ENCODE peak calls at places on chromosomes 5 and 9, in ten cellular contexts. T, L, J, Y, B, A, H, F, M and Q are unnamed samples.

GRCh38 chr5:41408676-41409443 is 101.5 kb downstream of the PLCXD3 start:
- DNase-seq in T (peak; percentile 90), L (no peak), J (peak; percentile 58), Y (no peak), B (no peak), A (no peak), H (no peak), F (no peak), M (no peak), Q (peak; percentile 44)

GRCh38 chr9:1047605-1048235 is 2.4 kb upstream of the DMRT2 start:
- DNase-seq in T (peak; percentile 18), L (no peak), J (no peak), Y (no peak), B (no peak), A (no peak), H (no peak), F (no peak), M (no peak), Q (no peak)

GRCh38 chr9:107480386-107480789 is 9.2 kb downstream of the KLF4 start:
- DNase-seq in T (peak; percentile 19), L (peak; percentile 73), J (peak; percentile 65), Y (peak; percentile 57), B (peak; percentile 38), A (no peak), H (no peak), F (no peak), M (peak; percentile 79), Q (peak; percentile 79)

GRCh38 chr5:179893076-179893957 is 14.4 kb downstream of the TBC1D9B start:
- DNase-seq in T (no peak), L (no peak), J (no peak), Y (no peak), B (no peak), A (no peak), H (no peak), F (no peak), M (no peak), Q (no peak)

GRCh38 chr5:162240734-162241133 is 173.2 kb downstream of the GABRG2 start:
- DNase-seq in T (no peak), L (no peak), J (no peak), Y (no peak), B (no peak), A (no peak), H (no peak), F (no peak), M (no peak), Q (no peak)

GRCh38 chr5:146451411-146451810 is 4.3 kb downstream of the TCERG1 start:
- DNase-seq in T (no peak), L (no peak), J (no peak), Y (no peak), B (no peak), A (no peak), H (no peak), F (no peak), M (no peak), Q (no peak)

GRCh38 chr5:88674262-88675158 is 208.5 kb downstream of the MEF2C start:
- DNase-seq in T (no peak), L (no peak), J (peak; percentile 87), Y (no peak), B (no peak), A (no peak), H (no peak), F (no peak), M (no peak), Q (peak; percentile 57)

GRCh38 chr5:2840372-2840915 is 89.0 kb upstream of the IRX2 start:
- DNase-seq in T (no peak), L (no peak), J (no peak), Y (no peak), B (no peak), A (no peak), H (no peak), F (no peak), M (no peak), Q (no peak)

GRCh38 chr5:161745392-161745791 is 59.9 kb downstream of the GABRA6 start:
- DNase-seq in T (peak; percentile 48), L (no peak), J (no peak), Y (no peak), B (no peak), A (no peak), H (no peak), F (no peak), M (no peak), Q (no peak)

GRCh38 chr9:7303932-7304331 is 495.6 kb downstream of the DMAC1 start:
- DNase-seq in T (no peak), L (no peak), J (no peak), Y (no peak), B (no peak), A (no peak), H (no peak), F (no peak), M (no peak), Q (no peak)

GRCh38 chr5:147887026-147887627 is 8.6 kb downstream of the SCGB3A2 start:
- DNase-seq in T (peak; percentile 80), L (no peak), J (no peak), Y (peak; percentile 62), B (peak; percentile 32), A (no peak), H (no peak), F (no peak), M (no peak), Q (no peak)

GRCh38 chr9:24881361-24881760 is 335.7 kb upstream of the IZUMO3 start:
- DNase-seq in T (peak; percentile 63), L (no peak), J (no peak), Y (no peak), B (no peak), A (no peak), H (no peak), F (no peak), M (no peak), Q (no peak)
- H3K4me1 ChIP-seq in T (no peaks in the 10 kb centered on the region), L (no peaks in the 10 kb centered on the region), J (no peaks in the 10 kb centered on the region), Y (no peaks in the 10 kb centered on the region), B (no peaks in the 10 kb centered on the region), A (no peaks in the 10 kb centered on the region), H (no peaks in the 10 kb centered on the region), F (no peaks in the 10 kb centered on the region), M (no peaks in the 10 kb centered on the region), Q (no peaks in the 10 kb centered on the region)

GRCh38 chr9:89548210-89548609 is 50.3 kb upstream of the SEMA4D start:
- DNase-seq in T (no peak), L (no peak), J (no peak), Y (no peak), B (no peak), A (no peak), H (no peak), F (no peak), M (no peak), Q (no peak)
- H3K4me1 ChIP-seq in T (no peaks in the 10 kb centered on the region), L (no peaks in the 10 kb centered on the region), J (no peaks in the 10 kb centered on the region), Y (no peaks in the 10 kb centered on the region), B (no peaks in the 10 kb centered on the region), A (peaks cover 15% of the 10 kb centered on the region), H (no peaks in the 10 kb centered on the region), F (no peaks in the 10 kb centered on the region), M (no peaks in the 10 kb centered on the region), Q (no peaks in the 10 kb centered on the region)

DNA sequence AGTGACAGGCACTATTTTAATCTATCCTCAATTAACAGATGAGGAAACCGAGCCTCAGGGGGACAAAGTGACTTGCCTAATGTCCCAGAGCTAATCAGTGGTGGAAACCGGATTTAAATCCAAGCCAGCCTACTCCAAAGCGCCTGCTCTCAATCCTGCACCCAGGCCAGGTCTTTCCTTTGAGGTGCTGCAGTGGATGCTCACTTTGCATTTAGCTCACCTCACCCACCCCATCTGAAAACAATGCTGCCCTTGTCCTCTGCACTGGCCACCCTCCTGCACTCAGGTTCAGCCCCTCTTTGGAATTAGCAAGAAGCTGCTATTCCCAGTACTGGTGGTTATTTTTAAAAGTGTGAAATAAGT is 16.0 kb downstream of the ANGPTL2 start:
- DNase-seq in T (no peak), L (no peak), J (no peak), Y (no peak), B (no peak), A (no peak), H (no peak), F (no peak), M (no peak), Q (no peak)
- H3K4me1 ChIP-seq in T (no peaks in the 10 kb centered on the region), L (no peaks in the 10 kb centered on the region), J (peaks cover 8% of the 10 kb centered on the region), Y (no peaks in the 10 kb centered on the region), B (no peaks in the 10 kb centered on the region), A (no peaks in the 10 kb centered on the region), H (peaks cover 64% of the 10 kb centered on the region), F (peaks cover 16% of the 10 kb centered on the region), M (peaks cover 93% of the 10 kb centered on the region), Q (peaks cover 20% of the 10 kb centered on the region)

GRCh38 chr5:154368041-154368800 is 77.6 kb upstream of the SAP30L start:
- DNase-seq in T (peak; percentile 95), L (peak; percentile 23), J (peak; percentile 97), Y (peak; percentile 57), B (peak; percentile 84), A (no peak), H (peak; percentile 38), F (no peak), M (peak; percentile 70), Q (peak; percentile 30)

GRCh38 chr5:154364845-154365244 is 81.0 kb upstream of the SAP30L start:
- DNase-seq in T (no peak), L (no peak), J (no peak), Y (no peak), B (no peak), A (no peak), H (no peak), F (no peak), M (no peak), Q (no peak)

GRCh38 chr5:154367101-154367500 is 78.7 kb upstream of the SAP30L start:
- DNase-seq in T (peak; percentile 49), L (no peak), J (peak; percentile 68), Y (no peak), B (no peak), A (no peak), H (no peak), F (no peak), M (no peak), Q (no peak)

GRCh38 chr5:154365823-154366222 is 80.0 kb upstream of the SAP30L start:
- DNase-seq in T (peak; percentile 7), L (no peak), J (peak; percentile 58), Y (no peak), B (no peak), A (no peak), H (no peak), F (no peak), M (no peak), Q (no peak)

DNA sequence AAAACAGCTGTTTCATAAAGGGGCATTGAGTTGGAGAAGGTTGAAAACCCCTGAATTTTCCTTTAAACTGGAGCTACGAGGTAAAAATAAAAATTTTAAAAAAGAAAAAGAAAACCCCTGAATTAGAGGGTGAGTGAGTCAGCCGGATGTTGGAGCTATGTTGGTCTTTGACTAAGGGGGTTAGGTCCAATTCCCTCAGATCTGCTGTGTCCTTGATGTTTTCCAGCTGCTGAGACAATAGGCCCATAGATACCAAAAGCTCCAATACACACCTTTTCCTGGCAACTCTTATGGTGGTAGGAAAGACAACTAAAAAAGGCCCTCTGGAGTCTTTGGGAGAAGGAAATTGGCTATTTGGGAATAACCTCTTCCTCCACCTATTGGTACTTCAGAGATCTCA is 79.4 kb upstream of the SAP30L start:
- DNase-seq in T (no peak), L (no peak), J (peak; percentile 72), Y (no peak), B (no peak), A (no peak), H (no peak), F (no peak), M (no peak), Q (no peak)
- H3K4me1 ChIP-seq in T (peaks cover 60% of the 10 kb centered on the region), L (no peaks in the 10 kb centered on the region), J (peaks cover 34% of the 10 kb centered on the region), Y (no peaks in the 10 kb centered on the region), B (peaks cover 76% of the 10 kb centered on the region), A (no peaks in the 10 kb centered on the region), H (peaks cover 65% of the 10 kb centered on the region), F (no peaks in the 10 kb centered on the region), M (peaks cover 61% of the 10 kb centered on the region), Q (peaks cover 13% of the 10 kb centered on the region)